ENCODE peak calls at places on chromosomes 7 and 10, in four cellular contexts. Q, X, V and N are unnamed samples. For H3K9me2, the result is how much of the 10 kb centered on the place peaks cover.

GRCh38 chr7:30596043-30596641 is 1.5 kb downstream of the GARS1 start:
- DNase-seq in Q (peak), X (peak), V (peak), N (peak)

GRCh38 chr10:99435986-99436633 is 5.7 kb upstream of the GOT1 start:
- DNase-seq in Q (peak), X (peak), V (peak), N (peak)

GRCh38 chr7:6268909-6269306 is 3.5 kb downstream of the CYTH3 start:
- DNase-seq in Q (no peak), X (peak), V (peak), N (no peak)

GRCh38 chr10:119726291-119727261 is 726 bp downstream of the INPP5F start:
- DNase-seq in Q (no peak), X (peak), V (no peak), N (no peak)

GRCh38 chr7:24475573-24475972 is 97.7 kb upstream of the PALS2 start:
- DNase-seq in Q (no peak), X (peak), V (no peak), N (no peak)

GRCh38 chr7:155918720-155919399 is 106.6 kb upstream of the SHH start:
- DNase-seq in Q (no peak), X (no peak), V (peak), N (peak)

GRCh38 chr10:79382491-79382941 is 35.2 kb downstream of the PPIF start:
- DNase-seq in Q (no peak), X (no peak), V (no peak), N (no peak)

GRCh38 chr10:123427386-123427785 is 238.8 kb upstream of the GPR26 start:
- DNase-seq in Q (no peak), X (peak), V (peak), N (peak)

GRCh38 chr7:30406664-30407425 is 71.7 kb downstream of the NOD1 start:
- DNase-seq in Q (no peak), X (no peak), V (no peak), N (no peak)

GRCh38 chr7:27245798-27246691 is 3.4 kb downstream of the EVX1 start:
- DNase-seq in Q (no peak), X (peak), V (no peak), N (no peak)

GRCh38 chr10:34109952-34110702 is 705.0 kb downstream of the PARD3 start:
- DNase-seq in Q (no peak), X (no peak), V (no peak), N (peak)

GRCh38 chr7:155173905-155174304 is 103.8 kb downstream of the HTR5A start:
- DNase-seq in Q (no peak), X (no peak), V (no peak), N (no peak)

GRCh38 chr7:42253316-42253715 is 16.3 kb upstream of the GLI3 start:
- DNase-seq in Q (no peak), X (no peak), V (no peak), N (peak)

GRCh38 chr7:82268632-82269031 is 174.9 kb downstream of the CACNA2D1 start:
- DNase-seq in Q (no peak), X (no peak), V (no peak), N (no peak)

GRCh38 chr10:30037620-30038336 is 21.6 kb downstream of the JCAD start:
- DNase-seq in Q (no peak), X (no peak), V (no peak), N (no peak)

GRCh38 chr7:71868797-71869196 is 543.3 kb downstream of the CALN1 start:
- DNase-seq in Q (no peak), X (no peak), V (no peak), N (peak)

GRCh38 chr10:785539-786214 is 96.2 kb upstream of the DIP2C start:
- DNase-seq in Q (no peak), X (no peak), V (no peak), N (no peak)

GRCh38 chr7:21986101-21986500 is 40.4 kb upstream of the CDCA7L start:
- DNase-seq in Q (no peak), X (no peak), V (no peak), N (no peak)

GRCh38 chr10:77832243-77832642 is 94.3 kb downstream of the DLG5 start:
- DNase-seq in Q (no peak), X (no peak), V (no peak), N (no peak)

GRCh38 chr7:155959894-155960293 is 147.6 kb upstream of the SHH start:
- DNase-seq in Q (no peak), X (no peak), V (no peak), N (peak)

GRCh38 chr10:12027539-12027938 is 15.1 kb downstream of the UPF2 start:
- DNase-seq in Q (no peak), X (no peak), V (no peak), N (no peak)
- H3K9me2 ChIP-seq in Q (under half), X (under half), V (under half), N (under half)

DNA sequence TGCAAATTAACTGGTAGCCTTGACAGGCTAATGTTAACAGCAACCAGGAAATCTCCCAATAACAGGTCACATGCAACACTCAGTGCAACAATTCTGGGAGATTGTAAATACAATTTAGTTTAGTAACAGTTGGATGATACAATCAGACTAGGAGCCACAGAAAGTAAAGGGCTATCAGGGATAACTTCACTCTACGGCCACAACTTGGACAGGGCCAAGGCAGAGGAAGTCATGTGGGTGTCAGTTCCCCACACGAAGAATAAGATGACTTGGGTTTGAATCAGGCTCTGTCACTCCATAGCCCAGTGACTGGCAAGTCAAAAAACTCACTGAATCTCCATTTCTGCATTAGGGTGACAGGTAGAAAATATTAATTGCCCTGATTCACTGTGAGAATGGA is 217.3 kb upstream of the CCDC6 start:
- DNase-seq in Q (no peak), X (no peak), V (no peak), N (peak)
- H3K27ac ChIP-seq in Q (no peak), X (no peak), V (peak), N (peak)

GRCh38 chr7:119482671-119483070 is 790.3 kb upstream of the KCND2 start:
- DNase-seq in Q (no peak), X (peak), V (no peak), N (no peak)
- H3K9me2 ChIP-seq in Q (under half), X (under half), V (under half), N (under half)

DNA sequence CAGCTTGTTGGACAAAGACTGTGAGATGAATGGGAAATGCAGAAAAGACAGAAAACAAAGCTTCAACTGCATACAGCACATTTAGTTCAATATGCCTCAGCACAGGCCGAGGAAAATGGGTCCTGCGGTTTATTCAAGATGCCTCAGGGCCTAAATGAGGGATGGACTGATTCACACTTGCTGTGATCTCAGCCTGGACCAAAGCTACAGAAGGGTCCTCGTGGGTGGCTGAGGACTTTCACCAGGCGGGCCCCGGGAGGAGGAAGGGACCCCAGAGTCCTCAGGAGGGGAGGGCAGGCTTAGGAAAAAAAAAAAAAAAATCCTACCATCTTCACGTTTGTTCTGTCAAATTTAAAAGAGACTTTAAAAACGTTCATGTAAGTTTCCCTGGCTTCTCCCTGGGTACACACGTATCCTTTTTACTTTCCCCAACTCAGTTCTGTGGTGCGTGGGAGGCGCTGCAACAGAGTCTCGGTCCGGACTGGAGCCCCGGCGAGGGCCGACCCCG is 621 bp upstream of the ZNF783 start:
- DNase-seq in Q (no peak), X (peak), V (peak), N (peak)
- H3K27ac ChIP-seq in Q (no peak), X (no peak), V (peak), N (peak)

GRCh38 chr10:105023223-105023622 is 382.1 kb downstream of the SORCS3 start:
- DNase-seq in Q (no peak), X (no peak), V (no peak), N (no peak)
- H3K9me2 ChIP-seq in Q (under half), X (under half), V (under half), N (under half)

GRCh38 chr7:104695563-104695962 is 318.4 kb upstream of the KMT2E start:
- DNase-seq in Q (no peak), X (no peak), V (no peak), N (no peak)
- H3K27ac ChIP-seq in Q (no peak), X (no peak), V (no peak), N (no peak)

GRCh38 chr7:66628361-66629221 is at the start of gene KCTD7:
- DNase-seq in Q (peak), X (peak), V (peak), N (peak)

GRCh38 chr7:66630529-66630928 is 1.8 kb downstream of the KCTD7 start:
- DNase-seq in Q (no peak), X (no peak), V (no peak), N (no peak)

GRCh38 chr7:66629659-66630058 is 978 bp downstream of the KCTD7 start:
- DNase-seq in Q (peak), X (no peak), V (no peak), N (no peak)

GRCh38 chr7:66627876-66628360 is 763 bp upstream of the KCTD7 start:
- DNase-seq in Q (no peak), X (no peak), V (no peak), N (no peak)

DNA sequence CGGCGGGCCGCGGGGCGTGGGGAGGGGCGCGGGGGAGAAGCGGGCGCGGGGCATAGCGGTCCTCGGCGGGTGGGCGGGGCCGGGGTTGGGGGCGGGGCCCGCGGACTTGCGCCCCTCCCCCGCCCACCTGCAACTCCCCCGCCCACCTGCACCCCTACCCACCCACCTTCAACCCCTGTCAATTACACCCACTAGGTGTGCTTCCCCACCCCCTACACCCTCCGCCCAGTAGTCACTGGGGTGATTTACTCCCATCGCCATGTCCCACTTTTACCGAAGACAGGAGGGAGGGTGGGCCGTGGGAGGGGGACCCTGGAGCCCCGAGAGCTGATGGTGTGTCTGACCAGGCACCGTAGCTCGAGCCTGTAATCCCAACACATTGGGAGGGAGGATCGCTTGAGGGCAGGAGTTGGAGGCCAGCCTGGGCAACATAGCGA is 559 bp downstream of the KCTD7 start:
- DNase-seq in Q (peak), X (peak), V (no peak), N (no peak)
- H3K9me2 ChIP-seq in Q (under half), X (under half), V (under half), N (under half)

DNA sequence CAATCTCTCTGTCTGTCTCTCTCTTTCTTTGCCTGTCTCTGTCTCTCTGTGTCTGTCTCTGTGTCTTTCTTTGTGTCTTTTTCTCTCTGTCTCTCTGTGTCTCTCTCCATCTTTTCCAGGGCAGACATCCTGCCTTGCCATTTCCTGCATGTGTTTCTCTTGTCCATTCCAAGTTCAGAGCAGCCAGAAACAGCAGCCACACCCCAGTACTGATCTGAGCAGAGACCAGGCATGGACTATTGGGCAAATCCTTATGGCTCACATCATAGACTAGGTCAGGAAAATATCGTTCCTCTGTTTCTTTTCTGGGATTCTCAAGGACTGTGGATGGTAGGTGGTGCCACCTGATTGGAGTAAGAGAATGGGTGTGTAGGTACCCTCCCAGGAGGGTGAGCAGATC is 95.8 kb downstream of the RAMP3 start:
- DNase-seq in Q (no peak), X (no peak), V (no peak), N (no peak)
- H3K27ac ChIP-seq in Q (no peak), X (no peak), V (no peak), N (no peak)